ENCODE peak calls at places on chromosomes 2 and 18, in five cellular contexts. K is neuronal stem cell, Y is trophoblast cell, E is mesenchymal stem cell, O is H1. G is an unnamed sample.
A peak's percentile ranks its signal among the peaks of the same experiment; 100 is the strongest.

GRCh38 chr2:15561574-15562344 is 625 bp upstream of the NBAS start:
- DNase-seq in Y (peak; percentile 6), E (no peak), K (no peak), O (no peak), G (no peak)

GRCh38 chr18:55390898-55391297 is 197.1 kb downstream of the TCF4 start:
- DNase-seq in O (no peak), E (peak; percentile 25), Y (no peak), K (no peak), G (no peak)

GRCh38 chr2:221929259-221929658 is 357.2 kb upstream of the EPHA4 start:
- DNase-seq in E (no peak), O (no peak), Y (no peak), K (no peak), G (no peak)

GRCh38 chr2:206160124-206160806 is 570 bp downstream of the EEF1B2 start:
- DNase-seq in Y (peak; percentile 14), O (no peak), K (no peak), E (no peak), G (no peak)

GRCh38 chr18:55047546-55047945 is 88.3 kb upstream of the CCDC68 start:
- DNase-seq in E (no peak), Y (no peak), K (no peak), O (no peak), G (no peak)

GRCh38 chr2:160279813-160280465 is 79.9 kb upstream of the ITGB6 start:
- DNase-seq in O (no peak), Y (no peak), E (no peak), K (no peak), G (no peak)

GRCh38 chr2:27710640-27711430 is 47.1 kb downstream of the SLC4A1AP start:
- DNase-seq in O (no peak), Y (no peak), E (no peak), K (no peak), G (no peak)

GRCh38 chr2:2127474-2127873 is 203.6 kb downstream of the MYT1L start:
- DNase-seq in E (no peak), K (no peak), Y (no peak), O (no peak), G (no peak)

GRCh38 chr2:231196592-231196991 is 1.8 kb upstream of the ARMC9 start:
- DNase-seq in E (no peak), K (no peak), O (no peak), Y (no peak), G (no peak)

GRCh38 chr2:6081542-6081872 is 389.3 kb downstream of the SOX11 start:
- DNase-seq in K (peak; percentile 67), O (no peak), E (no peak), Y (no peak), G (no peak)

DNA sequence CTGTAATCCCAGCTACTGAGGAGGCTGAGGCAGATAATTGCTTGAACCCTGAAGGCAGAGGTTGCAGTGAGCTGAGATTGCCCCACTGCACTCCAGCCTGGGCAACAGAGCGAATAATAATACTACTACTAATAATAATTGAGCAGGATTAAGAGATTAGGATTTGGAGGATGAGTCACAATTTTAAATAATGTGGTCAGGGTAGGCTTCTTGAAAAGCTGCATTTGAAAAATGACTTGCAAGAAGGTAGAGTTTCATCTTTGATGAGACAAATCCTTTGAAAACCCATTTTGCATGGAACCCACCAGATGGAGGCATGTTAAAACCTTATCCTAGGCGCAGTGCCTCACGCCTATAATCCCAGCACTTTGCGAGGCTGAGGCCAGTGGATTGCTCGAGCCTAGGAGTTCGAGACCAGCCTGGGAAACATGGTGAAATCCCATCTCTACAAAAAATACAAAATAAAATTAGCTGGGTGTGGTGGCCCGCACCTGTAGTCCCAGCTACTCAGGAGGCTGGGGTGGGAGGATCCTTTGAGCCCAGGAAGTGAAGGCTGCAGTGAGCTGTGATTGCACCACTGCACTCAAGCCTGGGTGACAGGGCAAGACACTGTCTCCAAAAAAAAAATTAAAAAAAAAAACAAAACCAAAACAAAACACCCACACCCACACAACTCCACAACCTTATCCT is 3.2 kb upstream of the ATP8B1 start:
- DNase-seq in K (no peak), O (no peak), E (no peak), Y (no peak), G (no peak)
- H4K91ac ChIP-seq in K (no peak overlapping the region), O (no peak overlapping the region), E (no peak overlapping the region), Y (no peak overlapping the region), G (no peak overlapping the region)

DNA sequence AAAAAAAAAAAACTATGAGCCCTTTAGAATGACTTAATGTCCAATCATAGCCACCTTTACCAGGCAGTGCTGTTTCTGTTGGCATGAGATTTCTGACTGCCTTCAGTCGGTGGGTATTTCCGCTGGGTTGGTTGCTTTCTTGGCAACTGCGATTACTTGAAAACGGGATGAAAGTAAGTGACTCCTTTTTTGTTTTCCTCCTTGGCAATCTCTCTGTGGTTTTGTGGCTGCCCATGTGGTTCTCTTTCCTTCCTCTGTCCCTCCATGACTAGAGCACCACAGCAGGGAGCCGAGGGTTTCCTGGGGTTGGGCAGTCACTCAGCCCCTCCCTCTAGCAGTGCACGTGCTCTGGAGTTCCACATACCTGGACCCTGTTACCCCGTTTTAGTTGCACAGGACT is 112.1 kb downstream of the KLHL29 start:
- DNase-seq in O (no peak), K (no peak), E (no peak), Y (no peak), G (no peak)
- H2BK12ac ChIP-seq in O (peak overlapping the region; percentile 90), K (no peak overlapping the region), E (no peak overlapping the region), Y (no peak overlapping the region), G (no peak overlapping the region)

GRCh38 chr2:17182399-17182798 is 335.8 kb downstream of the RAD51AP2 start:
- DNase-seq in K (no peak), Y (no peak), O (no peak), E (no peak), G (no peak)
- H4K91ac ChIP-seq in K (no peak overlapping the region), Y (no peak overlapping the region), O (no peak overlapping the region), E (no peak overlapping the region), G (no peak overlapping the region)

DNA sequence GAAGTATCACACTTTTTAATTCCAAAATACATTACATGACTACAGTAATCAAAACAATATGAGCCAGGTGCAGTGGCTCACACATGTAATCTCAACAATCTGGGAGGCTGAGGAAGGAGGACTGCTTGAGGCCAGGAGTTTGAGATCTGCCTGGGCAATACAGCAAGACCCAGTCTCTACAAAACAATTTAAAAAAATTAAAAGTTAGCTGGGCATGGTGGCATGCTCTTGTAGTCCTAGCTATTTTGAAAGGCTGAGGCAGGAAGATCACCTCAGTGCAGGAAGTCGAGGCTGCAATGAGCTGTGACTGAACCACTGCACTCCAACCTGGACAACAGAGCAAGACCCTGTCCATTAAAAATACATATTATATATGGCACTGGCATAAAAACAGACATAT is 109.8 kb downstream of the USP34 start:
- DNase-seq in O (no peak), Y (no peak), E (no peak), K (no peak), G (no peak)
- H2BK12ac ChIP-seq in O (no peak overlapping the region), Y (no peak overlapping the region), E (no peak overlapping the region), K (no peak overlapping the region), G (no peak overlapping the region)

DNA sequence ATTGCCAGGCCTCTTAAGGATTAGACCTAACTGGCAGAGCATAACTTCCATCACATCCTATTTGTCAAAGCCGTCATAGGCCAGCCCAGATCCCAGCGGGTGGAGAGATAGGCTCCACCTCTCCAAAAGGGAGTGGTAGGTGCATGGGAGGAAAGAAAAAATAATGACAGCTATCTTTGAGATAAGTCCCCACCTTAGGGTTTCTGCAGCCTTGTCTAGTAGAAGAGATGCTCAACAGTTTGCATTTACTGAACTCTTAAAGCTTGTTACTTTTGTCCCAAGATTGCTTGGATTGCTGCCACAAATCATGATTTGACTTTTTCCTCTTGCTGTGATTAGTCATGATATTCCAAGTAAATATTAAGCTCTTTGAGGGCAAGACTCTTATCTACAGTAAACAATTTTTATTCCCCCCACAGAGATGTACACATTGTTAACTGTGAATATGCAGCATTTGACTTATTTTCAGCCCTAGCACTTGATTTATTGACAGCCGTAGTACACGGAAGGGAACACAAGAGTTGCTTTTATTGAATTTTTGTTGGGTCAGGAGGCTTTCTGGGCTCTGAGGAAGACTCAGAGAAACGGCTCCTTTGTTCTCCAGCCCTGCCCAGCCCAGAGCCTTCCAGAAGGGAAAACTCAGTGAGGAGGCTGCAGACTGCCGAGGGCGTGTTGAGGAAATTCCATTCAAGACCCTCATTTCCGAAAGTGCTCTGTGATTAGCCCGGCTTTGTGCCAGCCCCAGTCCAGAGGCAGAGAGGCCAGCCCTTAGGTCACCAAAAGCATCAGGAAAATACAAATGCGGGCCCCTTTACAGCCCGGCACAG is 75.5 kb upstream of the ZNF532 start:
- DNase-seq in E (peak; percentile 92), O (no peak), K (no peak), Y (no peak), G (peak; percentile 64)
- H4K91ac ChIP-seq in E (peak overlapping the region; percentile 98), O (no peak overlapping the region), K (no peak overlapping the region), Y (peak overlapping the region; percentile 78), G (no peak overlapping the region)

GRCh38 chr2:233289590-233290424 is 17.8 kb upstream of the SAG start:
- DNase-seq in Y (no peak), E (peak; percentile 43), K (no peak), O (no peak), G (no peak)
- H2BK12ac ChIP-seq in Y (no peak overlapping the region), E (no peak overlapping the region), K (no peak overlapping the region), O (no peak overlapping the region), G (no peak overlapping the region)

G was measured in H9.